ENCODE peak calls at places on chromosomes 4 and X, in five cellular contexts. One of them, this sample, is unnamed.

GRCh38 chr4:25879587-25879986 is 16.8 kb upstream of the SEL1L3 start:
- DNase-seq in T-helper 1 cell: no peak
- DNase-seq in AG09319: no peak
- DNase-seq in EL: no peak
- DNase-seq in activated CD8-positive, alpha-beta memory T cell treated with anti-CD3 and anti-CD28 coated beads for 48 hours: no peak
- DNase-seq in this sample: no peak

GRCh38 chrX:39205467-39205866 is 404.2 kb downstream of the MID1IP1 start:
- DNase-seq in T-helper 1 cell: no peak
- DNase-seq in AG09319: no peak
- DNase-seq in EL: no peak
- DNase-seq in activated CD8-positive, alpha-beta memory T cell treated with anti-CD3 and anti-CD28 coated beads for 48 hours: no peak
- DNase-seq in this sample: no peak

GRCh38 chrX:120568609-120569008 is 7.8 kb upstream of the CUL4B start:
- DNase-seq in T-helper 1 cell: no peak
- DNase-seq in AG09319: no peak
- DNase-seq in EL: no peak
- DNase-seq in activated CD8-positive, alpha-beta memory T cell treated with anti-CD3 and anti-CD28 coated beads for 48 hours: no peak
- DNase-seq in this sample: no peak

GRCh38 chr4:99323761-99324160 is 2.6 kb upstream of the ADH1B start:
- DNase-seq in T-helper 1 cell: no peak
- DNase-seq in AG09319: peak
- DNase-seq in EL: no peak
- DNase-seq in activated CD8-positive, alpha-beta memory T cell treated with anti-CD3 and anti-CD28 coated beads for 48 hours: no peak
- DNase-seq in this sample: peak

GRCh38 chr4:102620697-102621497 is 119.7 kb downstream of the NFKB1 start:
- DNase-seq in T-helper 1 cell: no peak
- DNase-seq in AG09319: peak
- DNase-seq in EL: peak
- DNase-seq in activated CD8-positive, alpha-beta memory T cell treated with anti-CD3 and anti-CD28 coated beads for 48 hours: no peak
- DNase-seq in this sample: peak

GRCh38 chr4:117773067-117773946 is 261.0 kb upstream of the NDST3 start:
- DNase-seq in T-helper 1 cell: no peak
- DNase-seq in AG09319: no peak
- DNase-seq in EL: no peak
- DNase-seq in activated CD8-positive, alpha-beta memory T cell treated with anti-CD3 and anti-CD28 coated beads for 48 hours: no peak
- DNase-seq in this sample: no peak

GRCh38 chr4:98639523-98639922 is 18.9 kb downstream of the TSPAN5 start:
- DNase-seq in T-helper 1 cell: no peak
- DNase-seq in AG09319: no peak
- DNase-seq in EL: no peak
- DNase-seq in activated CD8-positive, alpha-beta memory T cell treated with anti-CD3 and anti-CD28 coated beads for 48 hours: no peak
- DNase-seq in this sample: no peak

GRCh38 chr4:47474799-47475198 is 10.3 kb upstream of the ATP10D start:
- DNase-seq in T-helper 1 cell: no peak
- DNase-seq in AG09319: no peak
- DNase-seq in EL: no peak
- DNase-seq in activated CD8-positive, alpha-beta memory T cell treated with anti-CD3 and anti-CD28 coated beads for 48 hours: no peak
- DNase-seq in this sample: no peak

GRCh38 chrX:14864626-14865025 is 8.2 kb downstream of the FANCB start:
- DNase-seq in T-helper 1 cell: no peak
- DNase-seq in AG09319: no peak
- DNase-seq in EL: peak
- DNase-seq in activated CD8-positive, alpha-beta memory T cell treated with anti-CD3 and anti-CD28 coated beads for 48 hours: no peak
- DNase-seq in this sample: no peak

GRCh38 chr4:55241461-55241860 is 104.6 kb upstream of the SRD5A3 start:
- DNase-seq in T-helper 1 cell: no peak
- DNase-seq in AG09319: no peak
- DNase-seq in EL: no peak
- DNase-seq in activated CD8-positive, alpha-beta memory T cell treated with anti-CD3 and anti-CD28 coated beads for 48 hours: no peak
- DNase-seq in this sample: no peak

GRCh38 chr4:159169903-159170302 is 67.0 kb downstream of the RAPGEF2 start:
- DNase-seq in T-helper 1 cell: no peak
- DNase-seq in AG09319: no peak
- DNase-seq in EL: no peak
- DNase-seq in activated CD8-positive, alpha-beta memory T cell treated with anti-CD3 and anti-CD28 coated beads for 48 hours: no peak
- DNase-seq in this sample: no peak

GRCh38 chrX:30327762-30328161 is 18.6 kb upstream of the NR0B1 start:
- DNase-seq in T-helper 1 cell: no peak
- DNase-seq in AG09319: no peak
- DNase-seq in EL: no peak
- DNase-seq in activated CD8-positive, alpha-beta memory T cell treated with anti-CD3 and anti-CD28 coated beads for 48 hours: no peak
- DNase-seq in this sample: no peak

GRCh38 chrX:116881961-116882360 is 419.2 kb upstream of the CT83 start:
- DNase-seq in T-helper 1 cell: no peak
- DNase-seq in AG09319: no peak
- DNase-seq in EL: no peak
- DNase-seq in activated CD8-positive, alpha-beta memory T cell treated with anti-CD3 and anti-CD28 coated beads for 48 hours: no peak
- DNase-seq in this sample: no peak

GRCh38 chr4:98326168-98326567 is 65.0 kb downstream of the RAP1GDS1 start:
- DNase-seq in T-helper 1 cell: no peak
- DNase-seq in AG09319: no peak
- DNase-seq in EL: no peak
- DNase-seq in activated CD8-positive, alpha-beta memory T cell treated with anti-CD3 and anti-CD28 coated beads for 48 hours: no peak
- DNase-seq in this sample: no peak

GRCh38 chr4:39305902-39306677 is 60.1 kb downstream of the RFC1 start:
- DNase-seq in T-helper 1 cell: no peak
- DNase-seq in AG09319: no peak
- DNase-seq in EL: no peak
- DNase-seq in activated CD8-positive, alpha-beta memory T cell treated with anti-CD3 and anti-CD28 coated beads for 48 hours: no peak
- DNase-seq in this sample: no peak

GRCh38 chrX:74389016-74389415 is 32.3 kb upstream of the SLC16A2 start:
- DNase-seq in T-helper 1 cell: no peak
- DNase-seq in AG09319: no peak
- DNase-seq in EL: peak
- DNase-seq in activated CD8-positive, alpha-beta memory T cell treated with anti-CD3 and anti-CD28 coated beads for 48 hours: no peak
- DNase-seq in this sample: no peak

GRCh38 chrX:85419293-85419692 is 39.8 kb upstream of the POF1B start:
- DNase-seq in T-helper 1 cell: no peak
- DNase-seq in AG09319: no peak
- DNase-seq in EL: no peak
- DNase-seq in activated CD8-positive, alpha-beta memory T cell treated with anti-CD3 and anti-CD28 coated beads for 48 hours: no peak
- DNase-seq in this sample: no peak

GRCh38 chr4:178554352-178554751 is 1112.1 kb upstream of the AGA start:
- DNase-seq in T-helper 1 cell: no peak
- DNase-seq in AG09319: no peak
- DNase-seq in EL: no peak
- DNase-seq in activated CD8-positive, alpha-beta memory T cell treated with anti-CD3 and anti-CD28 coated beads for 48 hours: no peak
- DNase-seq in this sample: no peak

GRCh38 chrX:112968351-112969133 is 127.9 kb upstream of the AMOT start:
- DNase-seq in T-helper 1 cell: no peak
- DNase-seq in AG09319: no peak
- DNase-seq in EL: no peak
- DNase-seq in activated CD8-positive, alpha-beta memory T cell treated with anti-CD3 and anti-CD28 coated beads for 48 hours: no peak
- DNase-seq in this sample: no peak

GRCh38 chr4:2560167-2560566 is 23.7 kb downstream of the FAM193A start:
- DNase-seq in T-helper 1 cell: no peak
- DNase-seq in AG09319: no peak
- DNase-seq in EL: no peak
- DNase-seq in activated CD8-positive, alpha-beta memory T cell treated with anti-CD3 and anti-CD28 coated beads for 48 hours: no peak
- DNase-seq in this sample: no peak

GRCh38 chrX:68114573-68115199 is 318.6 kb downstream of the OPHN1 start:
- DNase-seq in T-helper 1 cell: no peak
- DNase-seq in AG09319: no peak
- DNase-seq in EL: peak
- DNase-seq in activated CD8-positive, alpha-beta memory T cell treated with anti-CD3 and anti-CD28 coated beads for 48 hours: no peak
- DNase-seq in this sample: no peak

GRCh38 chrX:1784773-1785172 is 169.9 kb downstream of the ASMT start:
- DNase-seq in T-helper 1 cell: no peak
- DNase-seq in AG09319: no peak
- DNase-seq in EL: no peak
- DNase-seq in activated CD8-positive, alpha-beta memory T cell treated with anti-CD3 and anti-CD28 coated beads for 48 hours: no peak
- DNase-seq in this sample: no peak

GRCh38 chr4:39232100-39232499 is 49.8 kb downstream of the WDR19 start:
- DNase-seq in T-helper 1 cell: no peak
- DNase-seq in AG09319: no peak
- DNase-seq in EL: no peak
- DNase-seq in activated CD8-positive, alpha-beta memory T cell treated with anti-CD3 and anti-CD28 coated beads for 48 hours: no peak
- DNase-seq in this sample: no peak

This sample was measured in fibroblast of the conjunctiva.